ENCODE peak calls at places on chromosomes 4 and X, in nine cellular contexts. Z is amniotic stem cell; I is AG09309; G is stimulated activated CD4-positive, alpha-beta T cell treated with anti-CD3 and anti-CD28 coated beads, Interleukin-2, amount 100 ng/mL, for 24 hours; J is foreskin keratinocyte; Y is T-helper 1 cell; R is GM23248; D is ascending aorta; Q is activated T-cell treated with anti-CD3 and anti-CD28 coated beads for 48 hours. U is an unnamed sample.

GRCh38 chr4:28287837-28288236 is 1427.2 kb downstream of the STIM2 start:
- DNase-seq in Q (no peak), J (peak; percentile 100), I (peak; percentile 99), Z (peak; percentile 95), R (peak; percentile 97), D (peak; percentile 63), G (no peak), Y (no peak), U (peak; percentile 97)

GRCh38 chr4:7358100-7358735 is 76.5 kb downstream of the PSAPL1 start:
- DNase-seq in I (peak; percentile 74), Z (peak; percentile 76), G (no peak), R (peak; percentile 96), Y (no peak), D (no peak), Q (no peak), J (peak; percentile 54), U (peak; percentile 78)

GRCh38 chr4:8917868-8918783 is 46.5 kb upstream of the HMX1 start:
- DNase-seq in D (peak; percentile 63), Z (no peak), J (no peak), Y (no peak), G (peak; percentile 82), I (no peak), Q (peak; percentile 69), R (peak; percentile 63), U (peak; percentile 19)

GRCh38 chr4:102036619-102037376 is 246.3 kb downstream of the BANK1 start:
- DNase-seq in G (no peak), Z (peak; percentile 46), R (peak; percentile 41), J (no peak), D (no peak), Y (no peak), I (no peak), Q (no peak), U (no peak)

GRCh38 chrX:151796576-151796975 is 62.0 kb downstream of the CNGA2 start:
- DNase-seq in I (no peak), Z (no peak), Y (no peak), G (no peak), Q (no peak), D (no peak), R (no peak), J (peak; percentile 39), U (peak; percentile 74)

GRCh38 chr4:64465263-64465662 is 56.0 kb upstream of the TECRL start:
- DNase-seq in D (no peak), Y (no peak), Z (no peak), R (no peak), Q (no peak), G (no peak), I (no peak), J (no peak), U (no peak)

GRCh38 chr4:158316264-158316663 is 106.0 kb downstream of the TMEM144 start:
- DNase-seq in G (no peak), I (no peak), R (peak; percentile 51), J (no peak), Z (no peak), Q (no peak), D (no peak), Y (no peak), U (no peak)

GRCh38 chr4:7360802-7361201 is 73.9 kb downstream of the PSAPL1 start:
- DNase-seq in Z (no peak), J (no peak), G (no peak), Y (no peak), I (no peak), D (no peak), Q (no peak), R (no peak), U (no peak)

GRCh38 chrX:39149761-39150160 is 348.5 kb downstream of the MID1IP1 start:
- DNase-seq in Z (no peak), D (peak; percentile 83), J (no peak), R (peak; percentile 65), Y (peak; percentile 9), Q (peak; percentile 47), I (peak; percentile 11), G (peak; percentile 73), U (peak; percentile 12)

GRCh38 chrX:643911-644303 is 13.3 kb downstream of the SHOX start:
- DNase-seq in R (no peak), Q (no peak), G (no peak), D (no peak), Y (no peak), I (no peak), J (no peak), Z (no peak), U (no peak)

GRCh38 chr4:152100378-152101201 is 339.8 kb upstream of the GATB start:
- DNase-seq in I (no peak), D (no peak), Q (peak; percentile 58), G (peak; percentile 65), Y (peak; percentile 48), R (no peak), Z (no peak), J (peak; percentile 43), U (peak; percentile 37)

GRCh38 chrX:17919896-17920446 is 58.9 kb upstream of the RAI2 start:
- DNase-seq in D (no peak), R (no peak), G (no peak), J (no peak), Y (no peak), Z (no peak), Q (no peak), I (no peak), U (no peak)

GRCh38 chr4:125316391-125316780 is 1.6 kb downstream of the FAT4 start:
- DNase-seq in Z (peak; percentile 53), J (peak; percentile 40), G (peak; percentile 12), D (peak; percentile 70), Y (no peak), R (peak; percentile 65), I (no peak), Q (peak; percentile 4), U (no peak)

U was measured in mammary epithelial cell.